ENCODE peak calls at places on chromosomes 16 and 17, in nine cellular contexts. Q, M, H, K, O, W, G, V and Y are unnamed samples. For H3K4me1, the result is how much of the 10 kb centered on the place peaks cover.

GRCh38 chr17:6019959-6020358 is 50.2 kb upstream of the WSCD1 start:
- DNase-seq in Q (no peak), M (no peak), H (no peak), K (no peak), O (no peak), W (no peak), G (no peak), V (no peak), Y (no peak)

GRCh38 chr17:67647482-67647881 is 70.3 kb upstream of the NOL11 start:
- DNase-seq in Q (no peak), M (no peak), H (no peak), K (no peak), O (no peak), W (no peak), G (no peak), V (no peak), Y (no peak)

GRCh38 chr17:12545877-12546513 is 119.7 kb upstream of the MYOCD start:
- DNase-seq in Q (peak), M (no peak), H (no peak), K (peak), O (no peak), W (no peak), G (no peak), V (peak), Y (no peak)

GRCh38 chr17:31390748-31391495 is 553 bp upstream of the RAB11FIP4 start:
- DNase-seq in Q (peak), M (peak), H (no peak), K (peak), O (no peak), W (no peak), G (no peak), V (no peak), Y (peak)

GRCh38 chr17:21043296-21044232 is 753 bp upstream of the USP22 start:
- DNase-seq in Q (peak), M (no peak), H (peak), K (peak), O (peak), W (peak), G (peak), V (peak), Y (peak)

GRCh38 chr16:85644093-85644712 is 31.1 kb downstream of the GSE1 start:
- DNase-seq in Q (no peak), M (no peak), H (no peak), K (no peak), O (no peak), W (no peak), G (no peak), V (no peak), Y (no peak)

GRCh38 chr16:14289692-14290340 is 218.7 kb downstream of the MRTFB start:
- DNase-seq in Q (peak), M (no peak), H (no peak), K (no peak), O (no peak), W (no peak), G (no peak), V (no peak), Y (no peak)

GRCh38 chr17:62343764-62344163 is 36.6 kb upstream of the EFCAB3 start:
- DNase-seq in Q (no peak), M (peak), H (no peak), K (no peak), O (no peak), W (no peak), G (no peak), V (no peak), Y (no peak)

GRCh38 chr17:45020354-45021138 is 30.9 kb downstream of the DCAKD start:
- DNase-seq in Q (peak), M (peak), H (peak), K (peak), O (no peak), W (no peak), G (no peak), V (no peak), Y (no peak)

GRCh38 chr16:7487896-7488295 is 155.3 kb downstream of the RBFOX1 start:
- DNase-seq in Q (no peak), M (no peak), H (no peak), K (no peak), O (no peak), W (no peak), G (no peak), V (no peak), Y (no peak)

GRCh38 chr17:4276514-4276913 is 12.7 kb upstream of the ANKFY1 start:
- DNase-seq in Q (no peak), M (no peak), H (no peak), K (no peak), O (no peak), W (no peak), G (no peak), V (no peak), Y (no peak)

GRCh38 chr16:29664133-29664912 is 1.3 kb downstream of the SPN start:
- DNase-seq in Q (no peak), M (peak), H (no peak), K (no peak), O (no peak), W (peak), G (no peak), V (peak), Y (no peak)

GRCh38 chr17:42272162-42272561 is 4.0 kb downstream of the STAT5B start:
- DNase-seq in Q (no peak), M (no peak), H (no peak), K (no peak), O (no peak), W (no peak), G (no peak), V (no peak), Y (no peak)

GRCh38 chr16:17083628-17084027 is 387.1 kb downstream of the XYLT1 start:
- DNase-seq in Q (peak), M (no peak), H (no peak), K (no peak), O (no peak), W (no peak), G (no peak), V (no peak), Y (no peak)

GRCh38 chr17:28347261-28347891 is 10.0 kb downstream of the POLDIP2 start:
- DNase-seq in Q (peak), M (peak), H (no peak), K (peak), O (no peak), W (peak), G (no peak), V (peak), Y (no peak)

GRCh38 chr17:31289790-31290189 is 7.2 kb downstream of the OMG start:
- DNase-seq in Q (no peak), M (no peak), H (no peak), K (no peak), O (no peak), W (no peak), G (no peak), V (no peak), Y (no peak)

GRCh38 chr16:89921131-89921698 is 1.9 kb upstream of the TUBB3 start:
- DNase-seq in Q (peak), M (peak), H (no peak), K (peak), O (no peak), W (peak), G (no peak), V (peak), Y (no peak)

GRCh38 chr17:74730491-74731346 is 6.3 kb upstream of the RAB37 start:
- DNase-seq in Q (no peak), M (peak), H (no peak), K (no peak), O (no peak), W (peak), G (no peak), V (no peak), Y (no peak)

GRCh38 chr17:53017227-53017626 is 805.5 kb upstream of the KIF2B start:
- DNase-seq in Q (no peak), M (no peak), H (no peak), K (no peak), O (no peak), W (no peak), G (no peak), V (no peak), Y (no peak)

GRCh38 chr16:24009955-24010354 is 174.2 kb downstream of the PRKCB start:
- DNase-seq in Q (no peak), M (no peak), H (no peak), K (no peak), O (no peak), W (no peak), G (no peak), V (no peak), Y (no peak)

GRCh38 chr17:63834431-63835166 is 7.1 kb upstream of the FTSJ3 start:
- DNase-seq in Q (peak), M (peak), H (no peak), K (no peak), O (peak), W (no peak), G (no peak), V (peak), Y (no peak)

GRCh38 chr17:69477900-69478266 is 63.4 kb downstream of the MAP2K6 start:
- DNase-seq in Q (no peak), M (no peak), H (no peak), K (no peak), O (no peak), W (no peak), G (no peak), V (no peak), Y (no peak)

GRCh38 chr17:45019177-45019711 is 32.2 kb downstream of the DCAKD start:
- DNase-seq in Q (no peak), M (peak), H (no peak), K (peak), O (no peak), W (no peak), G (peak), V (peak), Y (no peak)

GRCh38 chr17:67575325-67575724 is 142.4 kb upstream of the NOL11 start:
- DNase-seq in Q (no peak), M (no peak), H (no peak), K (no peak), O (no peak), W (no peak), G (no peak), V (no peak), Y (no peak)

GRCh38 chr17:28466001-28466400 is 7.4 kb upstream of the SLC13A2 start:
- DNase-seq in Q (no peak), M (peak), H (no peak), K (no peak), O (no peak), W (no peak), G (no peak), V (no peak), Y (peak)

GRCh38 chr16:10088380-10088793 is 93.8 kb downstream of the GRIN2A start:
- DNase-seq in Q (no peak), M (no peak), H (no peak), K (no peak), O (no peak), W (peak), G (no peak), V (peak), Y (no peak)

GRCh38 chr16:23082161-23082788 is 67.0 kb downstream of the USP31 start:
- DNase-seq in Q (no peak), M (no peak), H (no peak), K (no peak), O (no peak), W (no peak), G (no peak), V (no peak), Y (no peak)

DNA sequence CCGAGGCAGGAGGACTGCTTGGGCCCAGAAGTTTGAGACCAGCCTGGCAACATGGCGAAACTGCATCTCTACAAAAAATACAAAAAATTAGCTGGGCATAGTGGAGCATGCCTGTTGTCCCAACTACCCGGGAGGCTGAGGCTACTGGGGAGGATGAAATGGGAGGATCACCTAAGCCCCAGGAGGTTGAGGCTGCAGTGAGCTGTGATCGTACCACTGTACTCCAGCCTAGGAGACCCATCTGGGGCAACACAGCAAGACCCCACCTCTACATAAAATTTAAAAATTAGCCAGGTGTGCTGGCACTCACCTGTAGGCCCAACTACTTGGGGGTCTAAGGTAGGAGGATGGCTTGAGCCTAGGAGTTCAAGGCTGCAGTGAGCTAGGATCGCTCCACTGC is 1.8 kb downstream of the PAM16 start:
- DNase-seq in Q (no peak), M (no peak), H (no peak), K (no peak), O (no peak), W (no peak), G (no peak), V (no peak), Y (no peak)
- H3K4me1 ChIP-seq in Q (under half), M (under half), H (half or more), K (under half), O (under half), W (under half), G (under half), V (under half), Y (under half)

DNA sequence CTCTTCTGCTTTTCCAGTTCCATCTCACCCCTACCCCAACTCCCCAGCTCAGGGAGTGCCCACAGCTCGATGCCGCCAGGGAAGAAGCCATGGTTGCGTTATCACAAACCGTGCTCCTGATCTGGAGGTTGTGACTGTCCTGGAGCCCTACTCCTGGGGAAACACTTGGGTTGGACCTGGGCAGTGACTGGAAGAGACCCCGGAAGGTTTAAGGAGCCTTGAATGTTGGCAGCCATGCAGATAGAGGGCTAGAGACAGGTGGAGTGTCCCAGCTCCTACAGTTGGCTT is 2.6 kb downstream of the MMP15 start:
- DNase-seq in Q (no peak), M (no peak), H (no peak), K (no peak), O (no peak), W (no peak), G (peak), V (no peak), Y (no peak)
- H3K4me1 ChIP-seq in Q (under half), M (under half), H (half or more), K (under half), O (under half), W (under half), G (half or more), V (under half), Y (under half)

GRCh38 chr16:27199235-27199586 is 4.1 kb upstream of the KDM8 start:
- DNase-seq in Q (no peak), M (no peak), H (no peak), K (no peak), O (no peak), W (no peak), G (no peak), V (no peak), Y (no peak)

GRCh38 chr16:27195068-27195741 is 8.1 kb upstream of the KDM8 start:
- DNase-seq in Q (no peak), M (no peak), H (no peak), K (no peak), O (no peak), W (no peak), G (no peak), V (no peak), Y (no peak)

GRCh38 chr16:27195941-27196595 is 7.3 kb upstream of the KDM8 start:
- DNase-seq in Q (no peak), M (no peak), H (no peak), K (no peak), O (no peak), W (no peak), G (no peak), V (no peak), Y (no peak)

GRCh38 chr16:27198451-27199234 is 4.7 kb upstream of the KDM8 start:
- DNase-seq in Q (peak), M (no peak), H (no peak), K (no peak), O (no peak), W (no peak), G (no peak), V (no peak), Y (no peak)

DNA sequence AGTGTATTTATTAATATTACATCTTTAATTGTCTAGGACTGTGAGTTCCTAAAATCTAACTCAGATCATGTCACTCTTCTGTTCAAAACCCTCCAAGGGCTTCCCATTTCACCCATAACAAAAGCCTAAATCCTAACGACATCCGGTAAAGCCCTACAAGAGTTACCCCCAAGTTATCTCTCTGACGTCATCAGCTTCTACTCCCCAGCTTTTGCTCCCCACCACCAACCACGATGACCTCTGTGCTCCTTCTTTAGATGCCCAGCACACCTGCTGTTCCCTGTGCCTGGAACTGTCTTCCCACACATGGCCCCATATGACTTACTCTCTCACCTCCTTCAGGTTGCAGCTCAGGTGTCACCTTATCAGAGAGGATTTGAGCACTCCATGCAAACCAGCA is 6.3 kb upstream of the KDM8 start:
- DNase-seq in Q (no peak), M (no peak), H (no peak), K (no peak), O (no peak), W (no peak), G (no peak), V (no peak), Y (no peak)
- H3K4me1 ChIP-seq in Q (under half), M (under half), H (under half), K (under half), O (under half), W (under half), G (under half), V (under half), Y (under half)

DNA sequence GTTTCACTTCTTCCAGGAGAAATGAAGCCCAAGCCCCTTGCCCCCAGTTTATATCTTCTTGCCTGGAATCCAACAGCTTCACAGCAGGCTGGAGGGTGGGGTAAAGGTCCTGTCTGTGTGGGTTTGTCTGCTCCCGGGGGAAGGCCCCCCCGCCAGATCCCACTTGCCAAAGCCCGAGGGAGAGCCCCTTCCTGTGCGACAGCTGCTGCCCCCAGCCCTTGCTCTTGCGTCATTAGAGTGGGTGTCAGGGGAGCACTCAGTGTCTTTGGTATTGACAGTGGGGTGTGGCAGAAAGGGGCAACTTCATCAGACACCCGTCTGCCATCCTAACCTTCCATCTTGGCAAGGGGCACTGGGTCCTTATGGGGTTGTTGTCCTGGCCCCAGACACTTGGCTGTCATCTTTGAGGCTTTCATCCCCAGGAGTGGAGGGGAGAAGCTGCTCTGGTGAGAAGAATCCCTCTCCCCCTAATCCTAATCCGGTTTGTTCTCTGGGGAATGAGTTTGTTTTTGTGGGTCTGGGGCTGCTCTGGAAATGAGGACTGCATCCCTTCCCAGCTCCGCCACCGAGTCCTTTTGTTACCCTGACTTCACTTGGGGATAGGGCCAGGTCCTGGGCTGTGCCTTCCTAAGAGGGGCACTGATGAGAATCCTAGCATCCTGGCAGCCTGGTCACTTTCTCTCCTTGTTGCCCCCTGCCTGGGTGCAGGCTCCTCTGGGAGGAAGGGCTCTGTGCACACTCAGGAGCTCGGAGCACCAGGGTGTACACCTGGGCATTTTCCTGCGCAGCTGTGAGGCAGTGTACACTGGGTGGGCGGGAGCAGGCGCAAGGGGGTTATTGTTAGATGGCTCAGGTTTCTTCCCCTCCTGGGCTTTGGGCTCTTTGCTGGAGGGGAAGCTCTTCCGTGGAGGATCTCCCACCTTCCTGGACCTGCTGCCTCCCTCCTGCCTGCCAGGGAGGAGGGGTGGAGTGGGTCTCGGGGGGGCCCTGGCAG is 21.1 kb downstream of the GJD3 start:
- DNase-seq in Q (no peak), M (peak), H (no peak), K (peak), O (no peak), W (no peak), G (peak), V (no peak), Y (no peak)
- H3K4me1 ChIP-seq in Q (under half), M (half or more), H (half or more), K (under half), O (under half), W (under half), G (half or more), V (under half), Y (half or more)

DNA sequence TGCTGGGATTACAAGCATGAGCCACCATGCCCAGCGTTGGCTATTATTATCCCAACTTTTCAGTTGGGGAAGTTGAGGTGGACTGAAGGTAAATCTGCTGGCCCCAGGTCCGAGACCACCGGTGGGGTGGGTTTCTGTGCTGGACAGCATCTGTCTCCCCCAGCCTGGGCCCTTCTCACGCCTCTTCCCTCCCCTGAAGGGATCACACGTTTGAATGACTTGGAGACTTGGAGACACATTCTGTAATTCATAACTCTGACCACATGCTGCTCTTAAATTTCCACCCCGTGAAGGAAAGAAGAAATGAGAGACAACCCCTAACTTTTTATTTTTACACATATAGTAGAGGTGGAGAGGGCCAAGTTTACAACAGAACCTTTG is 109.8 kb downstream of the MSI2 start:
- DNase-seq in Q (no peak), M (no peak), H (no peak), K (no peak), O (no peak), W (no peak), G (no peak), V (no peak), Y (no peak)
- H3K4me1 ChIP-seq in Q (under half), M (under half), H (under half), K (under half), O (under half), W (under half), G (half or more), V (under half), Y (under half)

GRCh38 chr17:77398274-77398673 is 257.5 kb downstream of the SEC14L1 start:
- DNase-seq in Q (no peak), M (peak), H (no peak), K (no peak), O (no peak), W (no peak), G (no peak), V (no peak), Y (no peak)

GRCh38 chr17:77393867-77394539 is 253.2 kb downstream of the SEC14L1 start:
- DNase-seq in Q (no peak), M (no peak), H (no peak), K (no peak), O (no peak), W (no peak), G (no peak), V (peak), Y (no peak)

GRCh38 chr17:77394540-77395295 is 253.9 kb downstream of the SEC14L1 start:
- DNase-seq in Q (no peak), M (peak), H (no peak), K (no peak), O (no peak), W (no peak), G (no peak), V (peak), Y (no peak)

GRCh38 chr17:77395609-77396008 is 254.8 kb downstream of the SEC14L1 start:
- DNase-seq in Q (no peak), M (no peak), H (no peak), K (no peak), O (no peak), W (no peak), G (no peak), V (no peak), Y (no peak)

DNA sequence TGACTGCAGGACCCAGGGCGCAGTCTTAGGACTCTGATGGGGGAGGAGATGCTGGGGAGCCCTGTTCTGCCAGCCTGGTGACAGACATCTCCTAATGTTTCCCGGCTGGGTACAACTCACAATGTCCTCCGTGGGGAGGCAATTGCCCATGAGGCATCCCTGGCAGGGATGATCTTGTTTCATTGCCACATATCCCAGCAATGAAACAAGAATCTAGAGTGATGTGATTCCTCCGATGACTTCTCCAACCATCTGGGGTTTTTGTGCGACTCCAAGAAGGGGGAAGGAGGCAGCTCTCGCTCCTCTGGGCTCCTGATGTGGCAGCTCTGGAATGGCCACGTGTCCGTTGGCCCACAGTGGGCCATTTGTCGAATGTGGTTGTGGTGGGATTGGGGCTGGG is 255.8 kb downstream of the SEC14L1 start:
- DNase-seq in Q (no peak), M (peak), H (no peak), K (no peak), O (no peak), W (no peak), G (no peak), V (no peak), Y (no peak)
- H3K4me1 ChIP-seq in Q (under half), M (half or more), H (half or more), K (under half), O (under half), W (under half), G (half or more), V (under half), Y (under half)